ENCODE peak calls at places on chromosome 20, in seven cellular contexts. M is ovary; Z is T-helper 1 cell; S is stimulated activated CD4-positive, alpha-beta T cell treated with anti-CD3 and anti-CD28 coated beads, TNF-alpha, amount 100 ng/mL, for 1 hour; U is H7; L is colonic mucosa; T is NCI-H146. G is an unnamed sample.

GRCh38 chr20:33233129-33233774 is 2.5 kb upstream of the BPIFA1 start:
- DNase-seq in U (peak; percentile 78), L (no peak), Z (no peak), M (no peak), S (no peak), T (no peak), G (no peak)

GRCh38 chr20:18056174-18057105 is 1.3 kb downstream of the OVOL2 start:
- DNase-seq in U (peak; percentile 86), L (peak; percentile 77), S (no peak), Z (no peak), T (peak; percentile 80), M (no peak), G (peak; percentile 69)

GRCh38 chr20:23293689-23294088 is 56.9 kb upstream of the NXT1 start:
- DNase-seq in U (no peak), Z (no peak), S (no peak), M (no peak), T (no peak), L (no peak), G (no peak)

GRCh38 chr20:5357942-5358341 is 41.2 kb upstream of the PROKR2 start:
- DNase-seq in S (no peak), Z (no peak), T (no peak), U (no peak), M (no peak), L (no peak), G (no peak)

GRCh38 chr20:46220808-46221207 is 87.5 kb downstream of the CDH22 start:
- DNase-seq in M (no peak), T (peak; percentile 98), U (peak; percentile 75), Z (no peak), S (no peak), L (no peak), G (no peak)

GRCh38 chr20:38671701-38672292 is 52.5 kb upstream of the SLC32A1 start:
- DNase-seq in Z (no peak), L (no peak), M (no peak), S (no peak), U (no peak), T (no peak), G (no peak)

GRCh38 chr20:57837208-57838035 is 127.6 kb upstream of the PMEPA1 start:
- DNase-seq in M (no peak), S (no peak), L (no peak), Z (no peak), U (no peak), T (no peak), G (no peak)

GRCh38 chr20:54337131-54337530 is 129.2 kb downstream of the PFDN4 start:
- DNase-seq in T (no peak), Z (no peak), S (no peak), L (no peak), M (no peak), U (no peak), G (no peak)

GRCh38 chr20:62368629-62369507 is 1.8 kb upstream of the LAMA5 start:
- DNase-seq in S (no peak), Z (no peak), T (peak; percentile 65), U (peak; percentile 94), L (no peak), M (no peak), G (peak; percentile 71)

GRCh38 chr20:37992802-37993538 is 40.3 kb downstream of the TTI1 start:
- DNase-seq in S (no peak), Z (no peak), L (peak; percentile 23), T (peak; percentile 36), M (no peak), U (peak; percentile 77), G (no peak)

G was measured in B cell.